ENCODE peak calls at places on chromosomes 2 and 18, in nine cellular contexts. Q is dermis microvascular lymphatic vessel endothelial cell; Z is fibroblast of lung; I is T-helper 17 cell; B is Calu3; E is NCI-H526 treated with DMSO at 0.1 percent for 48 hours; V is activated CD4-positive, alpha-beta T cell treated with anti-CD3 and anti-CD28 coated beads, Interleukin-2, amount 50 U/mL, for 1 hour; C is activated CD8-positive, alpha-beta memory T cell treated with anti-CD3 and anti-CD28 coated beads for 48 hours; H is sciatic nerve. F is an unnamed sample.

GRCh38 chr18:70384181-70384790 is 95.4 kb downstream of the SOCS6 start:
- DNase-seq in B (peak; percentile 86), V (no peak), Z (peak; percentile 96), Q (no peak), C (no peak), E (peak; percentile 64), H (no peak), I (no peak), F (no peak)

GRCh38 chr2:57890462-57890861 is 156.1 kb upstream of the VRK2 start:
- DNase-seq in V (no peak), Q (no peak), C (no peak), B (no peak), I (no peak), E (no peak), Z (peak; percentile 45), H (no peak), F (no peak)

GRCh38 chr18:2805970-2806943 is 40.5 kb upstream of the EMILIN2 start:
- DNase-seq in V (no peak), E (no peak), Q (no peak), H (no peak), B (no peak), Z (peak; percentile 39), I (no peak), C (no peak), F (peak; percentile 18)

GRCh38 chr2:178275600-178275999 is 81.3 kb downstream of the OSBPL6 start:
- DNase-seq in C (no peak), E (no peak), I (no peak), B (no peak), Q (no peak), H (no peak), Z (no peak), V (no peak), F (no peak)

GRCh38 chr2:112730791-112731190 is 10.0 kb downstream of the NT5DC4 start:
- DNase-seq in I (no peak), V (no peak), Q (no peak), B (no peak), E (no peak), H (no peak), Z (no peak), C (no peak), F (no peak)

GRCh38 chr2:205857532-205857931 is 175.2 kb downstream of the NRP2 start:
- DNase-seq in H (no peak), C (no peak), B (no peak), Q (no peak), Z (no peak), V (no peak), I (no peak), E (no peak), F (no peak)

GRCh38 chr2:227822416-227823003 is 8.9 kb downstream of the CCL20 start:
- DNase-seq in C (no peak), I (no peak), V (no peak), H (no peak), B (no peak), E (no peak), Q (no peak), Z (peak; percentile 68), F (no peak)

GRCh38 chr2:196137271-196137670 is 34.1 kb downstream of the STK17B start:
- DNase-seq in V (no peak), I (no peak), C (no peak), Z (peak; percentile 51), H (no peak), Q (no peak), E (no peak), B (no peak), F (no peak)

GRCh38 chr2:64562148-64562784 is 38.1 kb downstream of the AFTPH start:
- DNase-seq in I (no peak), B (no peak), C (no peak), Z (no peak), Q (peak; percentile 22), H (no peak), V (no peak), E (no peak), F (peak; percentile 57)

GRCh38 chr18:21851327-21851961 is 110.9 kb downstream of the MIB1 start:
- DNase-seq in B (no peak), I (no peak), Q (peak; percentile 9), V (no peak), C (no peak), Z (no peak), E (no peak), H (no peak), F (peak; percentile 32)

GRCh38 chr2:59745085-59745484 is 808.4 kb downstream of the BCL11A start:
- DNase-seq in V (no peak), Z (no peak), Q (no peak), H (no peak), E (no peak), I (no peak), C (no peak), B (no peak), F (no peak)

F was measured in endothelial cell of umbilical vein.